ENCODE peak calls at places on chromosomes 5 and 9, in seven cellular contexts. One of them, this sample, is unnamed.

GRCh38 chr5:11396867-11397266 is 507.4 kb downstream of the CTNND2 start:
- DNase-seq in CD8-positive, alpha-beta T cell: no peak
- DNase-seq in hippocampal formation: no peak
- DNase-seq in epithelial cell of prostate: no peak
- DNase-seq in Right ventricle myocardium inferior: no peak
- DNase-seq in left ventricle myocardium superior: no peak
- DNase-seq in GM12892: no peak
- DNase-seq in this sample: no peak

GRCh38 chr9:110828148-110828730 is 159.6 kb downstream of the MUSK start:
- DNase-seq in left ventricle myocardium superior: no peak
- DNase-seq in Right ventricle myocardium inferior: no peak
- DNase-seq in CD8-positive, alpha-beta T cell: no peak
- DNase-seq in hippocampal formation: no peak
- DNase-seq in GM12892: no peak
- DNase-seq in epithelial cell of prostate: no peak
- DNase-seq in this sample: no peak

GRCh38 chr5:65812648-65813047 is 90.6 kb downstream of the NLN start:
- DNase-seq in hippocampal formation: no peak
- DNase-seq in epithelial cell of prostate: no peak
- DNase-seq in GM12892: no peak
- DNase-seq in left ventricle myocardium superior: no peak
- DNase-seq in Right ventricle myocardium inferior: no peak
- DNase-seq in CD8-positive, alpha-beta T cell: no peak
- DNase-seq in this sample: no peak

GRCh38 chr5:3602713-3603502 is 7.3 kb downstream of the IRX1 start:
- DNase-seq in CD8-positive, alpha-beta T cell: no peak
- DNase-seq in GM12892: no peak
- DNase-seq in epithelial cell of prostate: no peak
- DNase-seq in hippocampal formation: no peak
- DNase-seq in left ventricle myocardium superior: peak; percentile 71
- DNase-seq in Right ventricle myocardium inferior: no peak
- DNase-seq in this sample: no peak

GRCh38 chr5:119071573-119071874 is 637 bp downstream of the DMXL1 start:
- DNase-seq in CD8-positive, alpha-beta T cell: no peak
- DNase-seq in left ventricle myocardium superior: no peak
- DNase-seq in epithelial cell of prostate: no peak
- DNase-seq in hippocampal formation: no peak
- DNase-seq in Right ventricle myocardium inferior: no peak
- DNase-seq in GM12892: no peak
- DNase-seq in this sample: no peak

GRCh38 chr5:52893105-52893504 is 96.0 kb upstream of the ITGA2 start:
- DNase-seq in left ventricle myocardium superior: no peak
- DNase-seq in GM12892: no peak
- DNase-seq in CD8-positive, alpha-beta T cell: no peak
- DNase-seq in hippocampal formation: no peak
- DNase-seq in Right ventricle myocardium inferior: no peak
- DNase-seq in epithelial cell of prostate: peak; percentile 10
- DNase-seq in this sample: no peak

GRCh38 chr5:131394128-131394527 is 130.3 kb downstream of the CDC42SE2 start:
- DNase-seq in left ventricle myocardium superior: no peak
- DNase-seq in GM12892: no peak
- DNase-seq in hippocampal formation: no peak
- DNase-seq in epithelial cell of prostate: peak; percentile 33
- DNase-seq in Right ventricle myocardium inferior: no peak
- DNase-seq in CD8-positive, alpha-beta T cell: peak; percentile 36
- DNase-seq in this sample: peak; percentile 83

GRCh38 chr5:55657443-55657842 is 54.7 kb downstream of the SLC38A9 start:
- DNase-seq in CD8-positive, alpha-beta T cell: no peak
- DNase-seq in GM12892: no peak
- DNase-seq in hippocampal formation: no peak
- DNase-seq in Right ventricle myocardium inferior: no peak
- DNase-seq in left ventricle myocardium superior: no peak
- DNase-seq in epithelial cell of prostate: no peak
- DNase-seq in this sample: no peak

GRCh38 chr9:79465171-79465570 is 106.6 kb upstream of the TLE4 start:
- DNase-seq in left ventricle myocardium superior: no peak
- DNase-seq in hippocampal formation: no peak
- DNase-seq in Right ventricle myocardium inferior: no peak
- DNase-seq in GM12892: no peak
- DNase-seq in epithelial cell of prostate: no peak
- DNase-seq in CD8-positive, alpha-beta T cell: no peak
- DNase-seq in this sample: no peak

GRCh38 chr9:120138955-120139354 is 441.0 kb downstream of the CDK5RAP2 start:
- DNase-seq in epithelial cell of prostate: no peak
- DNase-seq in CD8-positive, alpha-beta T cell: no peak
- DNase-seq in left ventricle myocardium superior: no peak
- DNase-seq in Right ventricle myocardium inferior: no peak
- DNase-seq in hippocampal formation: no peak
- DNase-seq in GM12892: no peak
- DNase-seq in this sample: no peak

GRCh38 chr9:78406146-78406545 is 109.2 kb downstream of the PSAT1 start:
- DNase-seq in left ventricle myocardium superior: no peak
- DNase-seq in epithelial cell of prostate: no peak
- DNase-seq in Right ventricle myocardium inferior: no peak
- DNase-seq in CD8-positive, alpha-beta T cell: no peak
- DNase-seq in GM12892: no peak
- DNase-seq in hippocampal formation: no peak
- DNase-seq in this sample: no peak

GRCh38 chr5:146048994-146049703 is 56.2 kb downstream of the PLAC8L1 start:
- DNase-seq in left ventricle myocardium superior: no peak
- DNase-seq in hippocampal formation: peak; percentile 22
- DNase-seq in CD8-positive, alpha-beta T cell: no peak
- DNase-seq in epithelial cell of prostate: no peak
- DNase-seq in Right ventricle myocardium inferior: no peak
- DNase-seq in GM12892: no peak
- DNase-seq in this sample: no peak

GRCh38 chr5:16935271-16936149 is 578 bp downstream of the MYO10 start:
- DNase-seq in epithelial cell of prostate: peak; percentile 57
- DNase-seq in hippocampal formation: no peak
- DNase-seq in GM12892: no peak
- DNase-seq in Right ventricle myocardium inferior: peak; percentile 76
- DNase-seq in left ventricle myocardium superior: peak; percentile 39
- DNase-seq in CD8-positive, alpha-beta T cell: no peak
- DNase-seq in this sample: no peak

GRCh38 chr9:99235874-99236627 is 14.0 kb downstream of the SEC61B start:
- DNase-seq in hippocampal formation: no peak
- DNase-seq in CD8-positive, alpha-beta T cell: no peak
- DNase-seq in epithelial cell of prostate: no peak
- DNase-seq in Right ventricle myocardium inferior: no peak
- DNase-seq in left ventricle myocardium superior: no peak
- DNase-seq in GM12892: no peak
- DNase-seq in this sample: no peak

GRCh38 chr5:95043234-95043633 is 241.7 kb downstream of the MCTP1 start:
- DNase-seq in CD8-positive, alpha-beta T cell: no peak
- DNase-seq in hippocampal formation: no peak
- DNase-seq in left ventricle myocardium superior: no peak
- DNase-seq in epithelial cell of prostate: no peak
- DNase-seq in Right ventricle myocardium inferior: no peak
- DNase-seq in GM12892: no peak
- DNase-seq in this sample: no peak

GRCh38 chr9:5629312-5630037 is 568 bp downstream of the RIC1 start:
- DNase-seq in left ventricle myocardium superior: peak; percentile 75
- DNase-seq in GM12892: peak; percentile 25
- DNase-seq in Right ventricle myocardium inferior: peak; percentile 82
- DNase-seq in epithelial cell of prostate: no peak
- DNase-seq in hippocampal formation: peak; percentile 56
- DNase-seq in CD8-positive, alpha-beta T cell: peak; percentile 41
- DNase-seq in this sample: peak; percentile 26

GRCh38 chr9:69454327-69454726 is 129.3 kb downstream of the ENTREP1 start:
- DNase-seq in Right ventricle myocardium inferior: no peak
- DNase-seq in CD8-positive, alpha-beta T cell: no peak
- DNase-seq in hippocampal formation: no peak
- DNase-seq in left ventricle myocardium superior: no peak
- DNase-seq in epithelial cell of prostate: no peak
- DNase-seq in GM12892: no peak
- DNase-seq in this sample: no peak

GRCh38 chr9:110255064-110255416 is 1.3 kb downstream of the TXN start:
- DNase-seq in hippocampal formation: no peak
- DNase-seq in GM12892: no peak
- DNase-seq in Right ventricle myocardium inferior: no peak
- DNase-seq in CD8-positive, alpha-beta T cell: no peak
- DNase-seq in epithelial cell of prostate: no peak
- DNase-seq in left ventricle myocardium superior: no peak
- DNase-seq in this sample: no peak

GRCh38 chr5:39415186-39415585 is 9.6 kb downstream of the DAB2 start:
- DNase-seq in left ventricle myocardium superior: no peak
- DNase-seq in CD8-positive, alpha-beta T cell: no peak
- DNase-seq in hippocampal formation: no peak
- DNase-seq in Right ventricle myocardium inferior: no peak
- DNase-seq in epithelial cell of prostate: no peak
- DNase-seq in GM12892: no peak
- DNase-seq in this sample: no peak

GRCh38 chr5:33828611-33829286 is 63.0 kb downstream of the ADAMTS12 start:
- DNase-seq in left ventricle myocardium superior: no peak
- DNase-seq in Right ventricle myocardium inferior: no peak
- DNase-seq in hippocampal formation: no peak
- DNase-seq in CD8-positive, alpha-beta T cell: no peak
- DNase-seq in GM12892: no peak
- DNase-seq in epithelial cell of prostate: no peak
- DNase-seq in this sample: no peak

GRCh38 chr5:107652839-107653607 is 17.7 kb downstream of the EFNA5 start:
- DNase-seq in left ventricle myocardium superior: no peak
- DNase-seq in Right ventricle myocardium inferior: no peak
- DNase-seq in CD8-positive, alpha-beta T cell: no peak
- DNase-seq in epithelial cell of prostate: no peak
- DNase-seq in GM12892: no peak
- DNase-seq in hippocampal formation: no peak
- DNase-seq in this sample: no peak

GRCh38 chr9:129400971-129401622 is 219.8 kb downstream of the C9orf50 start:
- DNase-seq in GM12892: no peak
- DNase-seq in CD8-positive, alpha-beta T cell: no peak
- DNase-seq in epithelial cell of prostate: no peak
- DNase-seq in Right ventricle myocardium inferior: no peak
- DNase-seq in left ventricle myocardium superior: peak; percentile 15
- DNase-seq in hippocampal formation: no peak
- DNase-seq in this sample: no peak

GRCh38 chr9:281753-282645 is 67.3 kb downstream of the DOCK8 start:
- DNase-seq in hippocampal formation: no peak
- DNase-seq in CD8-positive, alpha-beta T cell: peak; percentile 41
- DNase-seq in left ventricle myocardium superior: no peak
- DNase-seq in Right ventricle myocardium inferior: no peak
- DNase-seq in GM12892: no peak
- DNase-seq in epithelial cell of prostate: no peak
- DNase-seq in this sample: no peak

GRCh38 chr5:181133610-181134231 is 2.8 kb upstream of the OR2V1 start:
- DNase-seq in hippocampal formation: peak; percentile 2
- DNase-seq in epithelial cell of prostate: peak; percentile 18
- DNase-seq in left ventricle myocardium superior: peak; percentile 83
- DNase-seq in GM12892: no peak
- DNase-seq in CD8-positive, alpha-beta T cell: no peak
- DNase-seq in Right ventricle myocardium inferior: peak; percentile 82
- DNase-seq in this sample: no peak

GRCh38 chr5:58764199-58764598 is 181.3 kb downstream of the RAB3C start:
- DNase-seq in left ventricle myocardium superior: no peak
- DNase-seq in Right ventricle myocardium inferior: no peak
- DNase-seq in hippocampal formation: no peak
- DNase-seq in GM12892: no peak
- DNase-seq in CD8-positive, alpha-beta T cell: no peak
- DNase-seq in epithelial cell of prostate: peak; percentile 31
- DNase-seq in this sample: no peak

GRCh38 chr9:91159664-91160121 is 202.0 kb downstream of the AUH start:
- DNase-seq in GM12892: no peak
- DNase-seq in left ventricle myocardium superior: peak; percentile 74
- DNase-seq in epithelial cell of prostate: no peak
- DNase-seq in CD8-positive, alpha-beta T cell: no peak
- DNase-seq in Right ventricle myocardium inferior: peak; percentile 79
- DNase-seq in hippocampal formation: no peak
- DNase-seq in this sample: no peak

GRCh38 chr5:41112486-41113455 is 41.6 kb upstream of the MROH2B start:
- DNase-seq in CD8-positive, alpha-beta T cell: no peak
- DNase-seq in left ventricle myocardium superior: no peak
- DNase-seq in hippocampal formation: no peak
- DNase-seq in GM12892: no peak
- DNase-seq in Right ventricle myocardium inferior: no peak
- DNase-seq in epithelial cell of prostate: no peak
- DNase-seq in this sample: no peak

GRCh38 chr5:41656597-41656996 is 146.2 kb upstream of the PLCXD3 start:
- DNase-seq in left ventricle myocardium superior: no peak
- DNase-seq in Right ventricle myocardium inferior: no peak
- DNase-seq in GM12892: no peak
- DNase-seq in CD8-positive, alpha-beta T cell: no peak
- DNase-seq in hippocampal formation: no peak
- DNase-seq in epithelial cell of prostate: no peak
- DNase-seq in this sample: no peak

This sample was measured in naive thymus-derived CD4-positive, alpha-beta T cell.